ENCODE peak calls at places on chromosomes 16 and 17, in six cellular contexts. M, B, W, L, E and T are unnamed samples.

GRCh38 chr17:83091257-83092141 is 12.1 kb downstream of the METRNL start:
- DNase-seq in M (no peak), B (peak), W (no peak), L (peak), E (peak), T (no peak)

GRCh38 chr16:69831212-69832123 is 69.3 kb downstream of the WWP2 start:
- DNase-seq in M (no peak), B (no peak), W (no peak), L (no peak), E (peak), T (peak)

GRCh38 chr17:76385892-76386786 is 1.7 kb downstream of the SPHK1 start:
- DNase-seq in M (peak), B (peak), W (no peak), L (peak), E (peak), T (no peak)

GRCh38 chr16:50193594-50193993 is 40.5 kb downstream of the TENT4B start:
- DNase-seq in M (no peak), B (peak), W (no peak), L (no peak), E (no peak), T (no peak)

GRCh38 chr16:27174007-27174406 is 29.3 kb upstream of the KDM8 start:
- DNase-seq in M (no peak), B (no peak), W (no peak), L (no peak), E (peak), T (no peak)

GRCh38 chr17:72603346-72604242 is 482.8 kb downstream of the SOX9 start:
- DNase-seq in M (no peak), B (no peak), W (peak), L (no peak), E (no peak), T (peak)

GRCh38 chr17:65433592-65433991 is 127.9 kb downstream of the AXIN2 start:
- DNase-seq in M (no peak), B (no peak), W (no peak), L (no peak), E (no peak), T (no peak)

GRCh38 chr16:50635505-50636392 is 45.4 kb downstream of the SNX20 start:
- DNase-seq in M (no peak), B (no peak), W (no peak), L (no peak), E (no peak), T (no peak)

GRCh38 chr17:16875662-16876061 is 96.3 kb downstream of the TNFRSF13B start:
- DNase-seq in M (no peak), B (no peak), W (no peak), L (no peak), E (no peak), T (no peak)

GRCh38 chr17:17792143-17792550 is 44.6 kb downstream of the SREBF1 start:
- DNase-seq in M (no peak), B (no peak), W (no peak), L (no peak), E (no peak), T (no peak)

GRCh38 chr17:50133028-50133768 is 3.2 kb upstream of the SAMD14 start:
- DNase-seq in M (no peak), B (no peak), W (no peak), L (no peak), E (peak), T (no peak)

GRCh38 chr17:80192268-80192667 is 22.4 kb downstream of the CARD14 start:
- DNase-seq in M (no peak), B (peak), W (no peak), L (no peak), E (no peak), T (no peak)

GRCh38 chr17:8870406-8871040 is 3.0 kb upstream of the PIK3R6 start:
- DNase-seq in M (no peak), B (no peak), W (no peak), L (no peak), E (no peak), T (no peak)

GRCh38 chr16:81778861-81779539 is at the start of gene PLCG2:
- DNase-seq in M (no peak), B (peak), W (no peak), L (peak), E (peak), T (no peak)

GRCh38 chr17:72145972-72146755 is 25.3 kb downstream of the SOX9 start:
- DNase-seq in M (no peak), B (peak), W (no peak), L (no peak), E (peak), T (no peak)

GRCh38 chr16:70770968-70771552 is 29.9 kb downstream of the VAC14 start:
- DNase-seq in M (no peak), B (peak), W (no peak), L (peak), E (peak), T (no peak)

GRCh38 chr16:89922884-89923639 is at the start of gene TUBB3:
- DNase-seq in M (no peak), B (peak), W (no peak), L (no peak), E (peak), T (no peak)

GRCh38 chr17:61221597-61222471 is 177.8 kb upstream of the TBX2 start:
- DNase-seq in M (no peak), B (no peak), W (no peak), L (no peak), E (no peak), T (no peak)

GRCh38 chr17:59423137-59423703 is 91.8 kb downstream of the YPEL2 start:
- DNase-seq in M (no peak), B (peak), W (no peak), L (peak), E (peak), T (peak)

GRCh38 chr17:2123467-2124251 is 68.8 kb downstream of the HIC1 start:
- DNase-seq in M (no peak), B (peak), W (no peak), L (no peak), E (no peak), T (no peak)

GRCh38 chr17:82231562-82232321 is 2.9 kb downstream of the SLC16A3 start:
- DNase-seq in M (no peak), B (no peak), W (no peak), L (peak), E (peak), T (no peak)

GRCh38 chr16:5016967-5017677 is 16.6 kb downstream of the NAGPA start:
- DNase-seq in M (no peak), B (no peak), W (no peak), L (no peak), E (no peak), T (no peak)

GRCh38 chr16:10086620-10087019 is 95.6 kb downstream of the GRIN2A start:
- DNase-seq in M (no peak), B (no peak), W (no peak), L (no peak), E (no peak), T (no peak)

GRCh38 chr16:22770866-22771265 is 43.1 kb upstream of the HS3ST2 start:
- DNase-seq in M (no peak), B (peak), W (no peak), L (no peak), E (peak), T (no peak)

GRCh38 chr17:80187090-80187489 is 17.3 kb downstream of the CARD14 start:
- DNase-seq in M (no peak), B (peak), W (no peak), L (no peak), E (peak), T (no peak)

GRCh38 chr17:45257115-45257514 is 4.8 kb downstream of the SPATA32 start:
- DNase-seq in M (no peak), B (no peak), W (no peak), L (no peak), E (no peak), T (no peak)

GRCh38 chr17:78278139-78278741 is 46.8 kb downstream of the TMEM235 start:
- DNase-seq in M (no peak), B (no peak), W (no peak), L (no peak), E (no peak), T (no peak)

GRCh38 chr16:68445458-68445857 is 2.9 kb downstream of the SMPD3 start:
- DNase-seq in M (no peak), B (peak), W (no peak), L (no peak), E (peak), T (no peak)

GRCh38 chr17:73271078-73271477 is 9.4 kb upstream of the CPSF4L start:
- DNase-seq in M (no peak), B (peak), W (no peak), L (no peak), E (no peak), T (no peak)

GRCh38 chr17:44097110-44097810 is 26.2 kb downstream of the HDAC5 start:
- DNase-seq in M (no peak), B (no peak), W (no peak), L (no peak), E (peak), T (no peak)

GRCh38 chr17:44094701-44095387 is 24.3 kb downstream of the G6PC3 start:
- DNase-seq in M (no peak), B (no peak), W (no peak), L (no peak), E (no peak), T (no peak)

GRCh38 chr17:44093231-44093900 is 22.8 kb downstream of the G6PC3 start:
- DNase-seq in M (no peak), B (no peak), W (no peak), L (no peak), E (no peak), T (no peak)

GRCh38 chr17:44095388-44095646 is 24.8 kb downstream of the G6PC3 start:
- DNase-seq in M (no peak), B (no peak), W (no peak), L (no peak), E (no peak), T (no peak)

DNA sequence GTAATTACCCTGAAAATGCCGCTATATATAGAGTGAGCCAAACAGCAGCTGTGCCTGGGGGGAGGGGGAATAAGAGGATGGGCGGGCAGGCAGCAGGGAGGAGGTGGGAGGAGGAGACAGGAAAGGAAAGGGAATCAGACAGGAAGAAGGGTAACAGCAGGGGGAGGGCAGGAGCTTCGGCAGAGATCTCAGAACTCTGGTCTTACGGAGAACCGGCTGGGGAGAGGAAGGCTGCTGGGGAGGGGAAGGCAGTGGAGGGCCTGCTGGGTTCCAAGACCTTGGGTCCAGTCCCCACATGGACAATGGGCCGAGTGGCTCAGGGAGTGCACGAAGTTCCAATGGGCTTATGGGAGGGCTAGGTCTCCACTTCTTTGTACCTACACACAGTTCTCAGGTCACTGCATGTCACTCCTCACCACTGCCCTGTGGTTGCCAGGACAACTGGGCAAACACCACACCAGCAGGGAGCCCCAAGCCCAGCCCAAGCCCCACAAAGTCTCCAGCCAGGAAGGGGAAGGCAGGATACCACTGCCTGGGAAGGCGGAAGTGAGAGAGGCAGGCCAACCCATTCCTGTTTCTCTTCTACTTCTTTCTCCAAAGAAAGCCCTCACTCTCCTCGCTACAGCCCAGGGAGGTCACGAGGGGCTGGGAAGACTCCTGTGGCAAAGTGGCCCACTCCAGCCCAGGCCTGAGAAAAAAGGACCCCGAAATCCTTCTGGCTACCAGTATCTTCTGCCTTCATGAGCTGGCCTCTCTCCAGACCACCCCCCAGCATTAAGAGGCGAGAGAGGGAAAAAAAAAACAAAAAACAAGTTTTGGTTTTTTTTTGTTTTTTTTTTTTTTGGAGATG is 25.3 kb downstream of the G6PC3 start:
- DNase-seq in M (no peak), B (peak), W (peak), L (no peak), E (peak), T (peak)
- H3K4me3 ChIP-seq in M (peak), B (peak), W (peak), L (no peak), E (peak), T (peak)

GRCh38 chr17:40190197-40191021 is 13.1 kb downstream of the RAPGEFL1 start:
- DNase-seq in M (no peak), B (peak), W (no peak), L (no peak), E (peak), T (no peak)
- TF ChIP-seq CTCF in M (peak), B (peak), W (peak), L (no peak), E (peak), T (peak)

GRCh38 chr17:30104575-30105339 is 11.9 kb upstream of the NSRP1 start:
- DNase-seq in M (peak), B (peak), W (peak), L (peak), E (peak), T (no peak)
- H3K4me3 ChIP-seq in M (peak), B (peak), W (peak), L (peak), E (peak), T (peak)

DNA sequence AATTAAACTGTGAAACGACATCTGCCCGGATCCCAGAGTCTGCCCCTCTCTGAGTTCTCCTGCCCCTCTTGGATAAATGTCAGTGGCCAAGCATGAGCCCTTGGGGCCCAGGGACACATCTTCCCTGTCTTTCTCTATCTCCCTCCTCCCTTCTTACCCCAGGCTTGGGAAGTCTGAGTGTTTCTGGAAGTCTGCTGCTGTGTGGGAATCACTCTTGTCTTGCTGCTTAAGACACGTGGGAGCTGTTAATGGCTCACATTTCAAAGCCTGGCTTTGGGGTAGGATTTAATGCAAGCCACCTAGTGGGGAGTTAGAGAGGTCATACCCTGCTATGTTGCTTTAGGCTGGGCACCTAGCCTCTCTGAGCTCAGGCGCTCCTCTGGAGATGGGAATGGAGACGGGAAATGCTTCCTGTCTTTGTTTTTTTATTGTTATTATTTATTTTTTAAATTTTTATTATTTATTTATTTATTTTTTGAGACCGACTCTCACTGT is 218.5 kb upstream of the CIBAR2 start:
- DNase-seq in M (no peak), B (peak), W (peak), L (no peak), E (peak), T (peak)
- TF ChIP-seq CTCF in M (peak), B (peak), W (peak), L (peak), E (peak), T (peak)

GRCh38 chr16:66426112-66427035 is 721 bp upstream of the BEAN1 start:
- DNase-seq in M (no peak), B (peak), W (no peak), L (peak), E (no peak), T (no peak)
- H3K4me3 ChIP-seq in M (peak), B (peak), W (peak), L (peak), E (peak), T (peak)

DNA sequence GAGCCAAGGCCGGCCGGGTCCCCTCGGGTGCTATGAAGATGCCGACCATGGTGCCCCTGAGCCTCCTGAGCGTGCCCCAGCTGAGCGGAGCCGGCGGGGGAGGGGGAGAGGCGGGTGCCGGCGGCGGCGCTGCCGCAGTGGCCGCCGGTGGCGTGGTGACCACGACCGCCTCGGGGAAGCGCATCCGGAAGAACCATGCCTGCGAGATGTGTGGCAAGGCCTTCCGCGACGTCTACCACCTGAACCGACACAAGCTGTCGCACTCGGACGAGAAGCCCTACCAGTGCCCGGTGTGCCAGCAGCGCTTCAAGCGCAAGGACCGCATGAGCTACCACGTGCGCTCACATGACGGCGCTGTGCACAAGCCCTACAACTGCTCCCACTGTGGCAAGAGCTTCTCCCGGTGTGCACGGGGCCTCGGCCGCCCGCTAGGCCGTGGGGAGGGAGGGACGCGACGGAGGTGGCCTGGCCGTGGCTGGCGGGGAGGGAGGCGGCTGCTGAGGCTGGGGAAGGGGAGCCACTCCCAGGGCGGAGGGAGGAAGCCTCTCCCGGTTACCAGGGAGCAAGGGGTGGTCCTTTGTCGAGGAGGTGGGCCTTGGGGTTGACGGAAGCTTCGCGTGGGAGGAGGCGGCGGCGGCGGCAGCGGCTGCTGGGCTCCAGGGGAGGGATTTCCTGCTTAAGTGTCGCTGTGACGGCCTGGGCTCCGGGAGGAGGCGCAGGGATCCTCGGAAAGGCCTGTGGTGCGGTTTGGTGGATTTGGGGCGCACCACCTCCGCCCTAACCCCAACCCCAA is 1.3 kb downstream of the MAZ start:
- DNase-seq in M (peak), B (peak), W (peak), L (peak), E (peak), T (no peak)
- TF ChIP-seq CTCF in M (peak), B (peak), W (peak), L (peak), E (peak), T (peak)

GRCh38 chr16:78749745-78750268 is 650.4 kb downstream of the WWOX start:
- DNase-seq in M (no peak), B (no peak), W (no peak), L (no peak), E (no peak), T (no peak)
- H3K4me3 ChIP-seq in M (no peak), B (no peak), W (no peak), L (no peak), E (no peak), T (no peak)

DNA sequence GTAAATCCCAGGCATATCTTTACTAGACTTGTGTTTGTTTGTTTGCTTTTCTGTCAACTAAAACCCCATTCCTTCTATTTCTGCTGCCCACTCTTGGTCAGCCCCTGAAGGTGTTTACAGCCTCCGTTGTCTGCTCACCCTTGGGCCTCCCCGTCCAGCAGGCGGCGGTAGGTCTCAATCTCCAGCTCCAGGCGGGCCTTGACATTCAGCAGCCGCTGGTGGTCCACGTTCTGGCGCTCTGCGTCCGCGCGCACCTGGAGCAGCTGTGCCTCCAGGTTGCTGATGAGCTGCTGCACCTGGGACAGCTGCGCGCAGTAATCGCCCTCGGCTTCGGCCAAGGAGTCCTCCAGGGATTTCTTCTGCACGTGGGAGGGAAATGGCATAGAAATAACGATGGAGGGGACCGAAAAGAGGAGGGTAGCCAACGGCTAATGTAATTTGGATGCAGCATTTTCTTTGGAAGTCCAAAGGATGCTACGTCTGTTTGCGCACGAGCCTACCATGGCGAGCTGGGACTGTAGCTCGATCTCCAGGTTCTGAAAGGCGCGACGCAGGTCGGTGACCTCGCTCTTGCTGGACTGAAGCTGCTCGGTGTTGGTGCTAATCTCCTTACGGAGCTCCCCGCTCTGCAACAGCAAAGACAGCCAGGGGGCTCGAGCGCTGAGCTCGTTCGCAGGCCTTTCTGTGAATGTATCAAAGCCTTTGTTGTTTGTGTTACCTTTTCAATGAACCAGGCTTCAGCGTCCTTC is 3.9 kb downstream of the KRT12 start:
- DNase-seq in M (no peak), B (no peak), W (no peak), L (no peak), E (no peak), T (no peak)
- TF ChIP-seq CTCF in M (no peak), B (peak), W (peak), L (no peak), E (no peak), T (peak)

GRCh38 chr17:34617398-34617797 is 38.0 kb downstream of the TMEM132E start:
- DNase-seq in M (no peak), B (no peak), W (no peak), L (no peak), E (no peak), T (no peak)
- H3K4me3 ChIP-seq in M (no peak), B (no peak), W (no peak), L (no peak), E (no peak), T (no peak)

DNA sequence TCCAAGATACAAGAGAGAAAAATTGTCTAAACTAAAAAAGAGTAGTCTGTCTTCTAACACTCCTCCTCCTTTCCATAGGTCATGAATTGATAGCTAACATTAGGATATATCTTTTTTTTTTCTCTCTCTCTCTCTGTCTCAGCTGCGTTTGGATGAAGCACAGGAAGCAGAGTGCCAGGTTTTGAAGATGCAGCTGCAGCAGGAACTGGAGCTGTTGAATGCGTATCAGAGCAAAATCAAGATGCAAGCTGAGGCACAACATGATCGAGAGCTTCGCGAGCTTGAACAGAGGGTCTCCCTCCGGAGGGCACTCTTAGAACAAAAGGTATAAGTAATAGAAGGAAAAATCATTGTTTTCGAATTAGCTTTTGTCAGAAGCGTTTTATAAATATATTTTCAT is 32.9 kb downstream of the ABHD15 start:
- DNase-seq in M (no peak), B (no peak), W (no peak), L (no peak), E (no peak), T (no peak)
- TF ChIP-seq CTCF in M (no peak), B (no peak), W (no peak), L (no peak), E (no peak), T (no peak)